ENCODE peak calls at places on chromosomes 1 and 21, in eight cellular contexts. G, J, E, L, W, M, C and X are unnamed samples.

GRCh38 chr1:31927661-31927980 is 10.5 kb downstream of the PTP4A2 start:
- DNase-seq in G (no peak), J (no peak), E (no peak), L (no peak), W (no peak), M (no peak), C (no peak), X (no peak)

GRCh38 chr1:193115629-193116227 is 6.1 kb upstream of the CDC73 start:
- DNase-seq in G (no peak), J (no peak), E (no peak), L (no peak), W (peak), M (no peak), C (no peak), X (no peak)

GRCh38 chr1:233959971-233960710 is 55.7 kb downstream of the SLC35F3 start:
- DNase-seq in G (no peak), J (no peak), E (no peak), L (no peak), W (no peak), M (no peak), C (no peak), X (no peak)

GRCh38 chr1:214439352-214440119 is 111.9 kb downstream of the PTPN14 start:
- DNase-seq in G (peak), J (peak), E (no peak), L (no peak), W (peak), M (no peak), C (peak), X (no peak)

GRCh38 chr1:9822490-9822889 is 1.3 kb downstream of the CLSTN1 start:
- DNase-seq in G (no peak), J (no peak), E (no peak), L (no peak), W (no peak), M (no peak), C (no peak), X (no peak)

GRCh38 chr1:184716158-184716557 is 38.5 kb downstream of the EDEM3 start:
- DNase-seq in G (no peak), J (no peak), E (no peak), L (no peak), W (no peak), M (no peak), C (no peak), X (no peak)

GRCh38 chr1:179012033-179012432 is 13.7 kb upstream of the FAM20B start:
- DNase-seq in G (no peak), J (no peak), E (no peak), L (no peak), W (no peak), M (no peak), C (no peak), X (no peak)

GRCh38 chr1:181858135-181858534 is 203.4 kb downstream of the ZNF648 start:
- DNase-seq in G (no peak), J (no peak), E (no peak), L (no peak), W (no peak), M (no peak), C (no peak), X (no peak)

GRCh38 chr1:228265167-228265566 is 57.3 kb downstream of the OBSCN start:
- DNase-seq in G (no peak), J (no peak), E (no peak), L (no peak), W (peak), M (no peak), C (no peak), X (no peak)

GRCh38 chr1:21624577-21625389 is 44.4 kb downstream of the RAP1GAP start:
- DNase-seq in G (peak), J (peak), E (no peak), L (no peak), W (no peak), M (no peak), C (no peak), X (no peak)

GRCh38 chr21:39379986-39380891 is 31.4 kb upstream of the HMGN1 start:
- DNase-seq in G (peak), J (peak), E (peak), L (peak), W (peak), M (peak), C (peak), X (peak)

GRCh38 chr21:44994016-44994365 is 54.2 kb downstream of the SLX9 start:
- DNase-seq in G (peak), J (no peak), E (no peak), L (peak), W (no peak), M (no peak), C (no peak), X (no peak)

GRCh38 chr1:186295980-186296379 is 79.1 kb downstream of the TPR start:
- DNase-seq in G (no peak), J (no peak), E (no peak), L (no peak), W (peak), M (no peak), C (no peak), X (no peak)

GRCh38 chr1:226838456-226838855 is 32.0 kb upstream of the PSEN2 start:
- DNase-seq in G (no peak), J (no peak), E (no peak), L (no peak), W (no peak), M (no peak), C (no peak), X (no peak)

GRCh38 chr1:109499661-109500536 is 6.0 kb downstream of the CYB561D1 start:
- DNase-seq in G (peak), J (peak), E (peak), L (peak), W (peak), M (no peak), C (no peak), X (no peak)

GRCh38 chr1:205537386-205538018 is 33.0 kb downstream of the CDK18 start:
- DNase-seq in G (no peak), J (no peak), E (peak), L (peak), W (peak), M (no peak), C (no peak), X (peak)

GRCh38 chr1:71298633-71299032 is 217.8 kb upstream of the ZRANB2 start:
- DNase-seq in G (no peak), J (no peak), E (no peak), L (no peak), W (no peak), M (no peak), C (no peak), X (no peak)

GRCh38 chr21:28601708-28602107 is 391.0 kb downstream of the LTN1 start:
- DNase-seq in G (no peak), J (no peak), E (no peak), L (no peak), W (no peak), M (no peak), C (no peak), X (no peak)

GRCh38 chr1:26575350-26575747 is 45.8 kb downstream of the RPS6KA1 start:
- DNase-seq in G (no peak), J (no peak), E (no peak), L (no peak), W (no peak), M (no peak), C (no peak), X (no peak)

GRCh38 chr1:177256153-177256814 is 85.5 kb downstream of the BRINP2 start:
- DNase-seq in G (peak), J (peak), E (no peak), L (peak), W (peak), M (no peak), C (no peak), X (no peak)

GRCh38 chr1:113451710-113452109 is 61.4 kb downstream of the MAGI3 start:
- DNase-seq in G (no peak), J (no peak), E (no peak), L (no peak), W (no peak), M (no peak), C (no peak), X (no peak)

GRCh38 chr1:6466023-6466422 is at the start of gene TNFRSF25:
- DNase-seq in G (no peak), J (no peak), E (peak), L (no peak), W (no peak), M (no peak), C (no peak), X (no peak)

GRCh38 chr1:196856053-196856452 is 31.8 kb upstream of the CFHR4 start:
- DNase-seq in G (no peak), J (no peak), E (no peak), L (no peak), W (no peak), M (no peak), C (no peak), X (no peak)

GRCh38 chr1:92096317-92096716 is 16.2 kb downstream of the BTBD8 start:
- DNase-seq in G (no peak), J (no peak), E (no peak), L (no peak), W (no peak), M (no peak), C (no peak), X (no peak)

GRCh38 chr1:236552901-236553300 is 29.1 kb downstream of the LGALS8 start:
- DNase-seq in G (no peak), J (no peak), E (no peak), L (no peak), W (no peak), M (no peak), C (no peak), X (no peak)

GRCh38 chr1:102790997-102791396 is 317.3 kb downstream of the COL11A1 start:
- DNase-seq in G (no peak), J (no peak), E (no peak), L (no peak), W (peak), M (no peak), C (no peak), X (no peak)

GRCh38 chr1:150567717-150568561 is 11.5 kb downstream of the MCL1 start:
- DNase-seq in G (peak), J (peak), E (peak), L (peak), W (peak), M (no peak), C (peak), X (no peak)

GRCh38 chr21:45558044-45558721 is 15.9 kb upstream of the SLC19A1 start:
- DNase-seq in G (no peak), J (peak), E (no peak), L (no peak), W (no peak), M (peak), C (no peak), X (no peak)

GRCh38 chr1:3483801-3484444 is 29.5 kb downstream of the ARHGEF16 start:
- DNase-seq in G (peak), J (peak), E (peak), L (peak), W (peak), M (peak), C (no peak), X (no peak)

GRCh38 chr1:66730462-66730861 is 21.8 kb upstream of the DYNLT5 start:
- DNase-seq in G (no peak), J (no peak), E (no peak), L (no peak), W (no peak), M (no peak), C (no peak), X (no peak)

GRCh38 chr1:66732407-66733166 is 19.7 kb upstream of the DYNLT5 start:
- DNase-seq in G (no peak), J (no peak), E (no peak), L (no peak), W (peak), M (no peak), C (no peak), X (no peak)

GRCh38 chr1:66731462-66731861 is 20.8 kb upstream of the DYNLT5 start:
- DNase-seq in G (no peak), J (no peak), E (no peak), L (no peak), W (peak), M (no peak), C (no peak), X (no peak)

GRCh38 chr1:66729130-66729922 is 22.9 kb upstream of the DYNLT5 start:
- DNase-seq in G (no peak), J (no peak), E (no peak), L (no peak), W (no peak), M (no peak), C (no peak), X (no peak)

GRCh38 chr1:66733348-66734017 is 18.8 kb upstream of the DYNLT5 start:
- DNase-seq in G (no peak), J (no peak), E (no peak), L (no peak), W (peak), M (no peak), C (no peak), X (no peak)
- TF ChIP-seq CTCF in G (no peak), J (no peak), E (no peak), L (no peak), W (peak), M (no peak), C (peak), X (no peak)

GRCh38 chr1:24418898-24419628 is 3.5 kb downstream of the NIPAL3 start:
- DNase-seq in G (peak), J (peak), E (no peak), L (peak), W (peak), M (no peak), C (no peak), X (no peak)

GRCh38 chr1:24420547-24420946 is 4.9 kb downstream of the NIPAL3 start:
- DNase-seq in G (no peak), J (no peak), E (no peak), L (no peak), W (no peak), M (no peak), C (no peak), X (no peak)

GRCh38 chr1:24424990-24425389 is 9.4 kb downstream of the NIPAL3 start:
- DNase-seq in G (no peak), J (no peak), E (no peak), L (no peak), W (no peak), M (no peak), C (no peak), X (no peak)

GRCh38 chr1:24424207-24424606 is 8.6 kb downstream of the NIPAL3 start:
- DNase-seq in G (no peak), J (no peak), E (no peak), L (no peak), W (no peak), M (no peak), C (no peak), X (no peak)

DNA sequence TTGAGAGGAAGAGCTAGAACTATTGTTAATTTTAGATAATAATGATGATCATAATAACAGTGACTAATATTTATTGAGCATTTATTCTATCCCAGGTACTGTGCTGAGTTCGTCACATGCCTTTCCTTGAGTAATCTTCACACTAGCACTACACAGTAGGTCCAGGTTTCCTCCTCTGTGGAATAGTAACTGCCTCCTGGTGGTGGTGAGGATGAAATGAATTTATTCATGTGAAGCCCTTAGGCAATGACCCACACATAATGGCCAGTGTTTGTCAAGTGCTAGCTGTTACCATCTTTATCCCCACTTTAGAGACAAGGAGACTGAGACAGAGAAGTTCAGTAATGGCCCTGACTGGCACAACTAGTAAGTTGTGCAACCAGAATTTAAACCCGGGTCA is 5.9 kb downstream of the NIPAL3 start:
- DNase-seq in G (no peak), J (no peak), E (no peak), L (no peak), W (peak), M (no peak), C (no peak), X (no peak)
- TF ChIP-seq CTCF in G (no peak), J (no peak), E (no peak), L (no peak), W (peak), M (no peak), C (no peak), X (no peak)

GRCh38 chr1:204366759-204367158 is 7.0 kb upstream of the PLEKHA6 start:
- DNase-seq in G (no peak), J (no peak), E (no peak), L (no peak), W (peak), M (no peak), C (no peak), X (no peak)
- TF ChIP-seq CTCF in G (no peak), J (no peak), E (no peak), L (no peak), W (peak), M (no peak), C (peak), X (no peak)

GRCh38 chr21:42466700-42467612 is 29.1 kb downstream of the RSPH1 start:
- DNase-seq in G (no peak), J (no peak), E (peak), L (peak), W (peak), M (peak), C (no peak), X (no peak)
- TF ChIP-seq CTCF in G (no peak), J (peak), E (no peak), L (no peak), W (peak), M (no peak), C (peak), X (no peak)

DNA sequence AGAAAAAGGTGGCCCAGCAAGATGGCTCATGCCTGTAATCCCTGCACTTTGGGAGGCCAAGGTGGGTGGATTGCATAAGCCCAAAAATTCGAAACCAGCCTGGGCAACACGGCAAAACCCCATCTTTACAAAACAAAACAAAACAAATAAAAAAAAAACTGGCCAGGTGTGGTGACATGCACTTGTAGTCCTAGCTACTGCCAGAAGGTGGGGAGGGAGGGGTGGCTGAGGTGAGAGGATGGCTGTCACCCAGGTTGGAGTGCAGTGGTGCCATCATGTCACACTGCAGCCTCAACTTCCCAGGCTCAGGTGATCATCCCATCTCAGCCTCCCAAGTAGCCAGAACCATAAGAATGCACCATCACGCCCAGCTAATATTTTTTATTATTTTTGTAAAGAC is 22.8 kb downstream of the RERE start:
- DNase-seq in G (no peak), J (no peak), E (no peak), L (no peak), W (peak), M (no peak), C (no peak), X (no peak)
- TF ChIP-seq CTCF in G (no peak), J (no peak), E (no peak), L (no peak), W (no peak), M (no peak), C (no peak), X (no peak)

GRCh38 chr1:240190881-240191385 is 99.2 kb downstream of the FMN2 start:
- DNase-seq in G (no peak), J (no peak), E (no peak), L (no peak), W (peak), M (no peak), C (no peak), X (no peak)
- TF ChIP-seq CTCF in G (no peak), J (no peak), E (no peak), L (no peak), W (peak), M (no peak), C (no peak), X (no peak)

GRCh38 chr1:54105080-54105479 is 47.7 kb downstream of the CDCP2 start:
- DNase-seq in G (no peak), J (no peak), E (no peak), L (no peak), W (no peak), M (no peak), C (no peak), X (no peak)

GRCh38 chr1:54108156-54108555 is 44.6 kb downstream of the CDCP2 start:
- DNase-seq in G (no peak), J (no peak), E (no peak), L (no peak), W (no peak), M (no peak), C (no peak), X (no peak)

GRCh38 chr1:54109131-54110105 is 43.4 kb downstream of the CDCP2 start:
- DNase-seq in G (no peak), J (peak), E (no peak), L (no peak), W (no peak), M (no peak), C (no peak), X (no peak)

GRCh38 chr1:54105736-54106269 is 47.0 kb downstream of the CDCP2 start:
- DNase-seq in G (no peak), J (no peak), E (no peak), L (no peak), W (no peak), M (no peak), C (no peak), X (no peak)

GRCh38 chr1:54107131-54107530 is 45.7 kb downstream of the CDCP2 start:
- DNase-seq in G (no peak), J (no peak), E (no peak), L (no peak), W (peak), M (no peak), C (no peak), X (no peak)
- TF ChIP-seq CTCF in G (no peak), J (no peak), E (no peak), L (no peak), W (peak), M (no peak), C (no peak), X (no peak)